ENCODE peak calls at places on chromosomes 11 and 22, in seven cellular contexts. Q, X, M, V, B, Z and L are unnamed samples.

GRCh38 chr11:31817621-31818493 is 6.7 kb upstream of the PAX6 start:
- DNase-seq in V (no peak), Q (no peak), Z (no peak), B (no peak), X (no peak), M (peak), L (no peak)

GRCh38 chr11:68914761-68915160 is 11.1 kb downstream of the IGHMBP2 start:
- DNase-seq in M (no peak), Q (no peak), X (no peak), B (no peak), Z (no peak), V (no peak), L (no peak)

GRCh38 chr11:46917109-46918086 is 952 bp downstream of the LRP4 start:
- DNase-seq in Z (peak), Q (no peak), M (no peak), V (no peak), X (no peak), B (no peak), L (no peak)

GRCh38 chr22:45805413-45805812 is 133.8 kb downstream of the ATXN10 start:
- DNase-seq in X (no peak), Z (no peak), V (no peak), M (no peak), B (no peak), Q (no peak), L (no peak)

GRCh38 chr11:6900327-6900999 is 8.2 kb upstream of the OR2D2 start:
- DNase-seq in Q (no peak), Z (no peak), B (no peak), M (no peak), V (no peak), X (no peak), L (no peak)

GRCh38 chr22:46001426-46002106 is 24.6 kb upstream of the WNT7B start:
- DNase-seq in V (no peak), Q (peak), M (no peak), Z (no peak), B (no peak), X (no peak), L (no peak)

GRCh38 chr22:27489265-27489675 is 312.3 kb downstream of the MN1 start:
- DNase-seq in Z (peak), B (no peak), M (no peak), X (peak), Q (no peak), V (no peak), L (no peak)

GRCh38 chr11:57566564-57567209 is 785 bp downstream of the UBE2L6 start:
- DNase-seq in X (no peak), Q (no peak), Z (no peak), B (no peak), M (no peak), V (no peak), L (no peak)

GRCh38 chr22:33188316-33188715 is 130.1 kb upstream of the SYN3 start:
- DNase-seq in B (no peak), Q (no peak), V (no peak), M (no peak), X (no peak), Z (no peak), L (no peak)

GRCh38 chr11:96014234-96014633 is 90.3 kb upstream of the MTMR2 start:
- DNase-seq in B (peak), V (peak), M (no peak), X (no peak), Z (no peak), Q (no peak), L (no peak)

GRCh38 chr11:126406368-126406767 is 50.9 kb downstream of the ST3GAL4 start:
- DNase-seq in Q (no peak), Z (no peak), V (no peak), M (no peak), X (no peak), B (no peak), L (no peak)

GRCh38 chr22:23388492-23389009 is 191.5 kb downstream of the IGLL1 start:
- DNase-seq in M (no peak), Q (no peak), X (no peak), Z (no peak), B (no peak), V (no peak), L (no peak)